ENCODE peak calls at places on chromosomes 13 and 19, in five cellular contexts. One of them, this sample, is unnamed.

GRCh38 chr19:4234142-4234861 is 5.0 kb downstream of the EBI3 start:
- DNase-seq in AG10803: no peak
- DNase-seq in activated CD4-positive, CD25-positive, alpha-beta regulatory T cell treated with anti-CD3 and anti-CD28 coated beads, Interleukin-2, amount 50 U/mL, for 16 hours: no peak
- DNase-seq in IMR-90: no peak
- DNase-seq in stimulated activated naive CD4-positive, alpha-beta T cell treated with Interleukin-2 at 50 U/mL for 16 hours: no peak
- DNase-seq in this sample: no peak

GRCh38 chr19:39563408-39563807 is 23.4 kb upstream of the EID2 start:
- DNase-seq in AG10803: no peak
- DNase-seq in activated CD4-positive, CD25-positive, alpha-beta regulatory T cell treated with anti-CD3 and anti-CD28 coated beads, Interleukin-2, amount 50 U/mL, for 16 hours: no peak
- DNase-seq in IMR-90: peak; percentile 18
- DNase-seq in stimulated activated naive CD4-positive, alpha-beta T cell treated with Interleukin-2 at 50 U/mL for 16 hours: no peak
- DNase-seq in this sample: peak; percentile 39

GRCh38 chr19:55032170-55032569 is 5.9 kb downstream of the GP6 start:
- DNase-seq in AG10803: no peak
- DNase-seq in activated CD4-positive, CD25-positive, alpha-beta regulatory T cell treated with anti-CD3 and anti-CD28 coated beads, Interleukin-2, amount 50 U/mL, for 16 hours: no peak
- DNase-seq in IMR-90: no peak
- DNase-seq in stimulated activated naive CD4-positive, alpha-beta T cell treated with Interleukin-2 at 50 U/mL for 16 hours: no peak
- DNase-seq in this sample: no peak

GRCh38 chr13:97549201-97549600 is 115.2 kb downstream of the RAP2A start:
- DNase-seq in AG10803: no peak
- DNase-seq in activated CD4-positive, CD25-positive, alpha-beta regulatory T cell treated with anti-CD3 and anti-CD28 coated beads, Interleukin-2, amount 50 U/mL, for 16 hours: no peak
- DNase-seq in IMR-90: no peak
- DNase-seq in stimulated activated naive CD4-positive, alpha-beta T cell treated with Interleukin-2 at 50 U/mL for 16 hours: no peak
- DNase-seq in this sample: no peak

GRCh38 chr13:33263484-33263883 is 22.1 kb downstream of the STARD13 start:
- DNase-seq in AG10803: no peak
- DNase-seq in activated CD4-positive, CD25-positive, alpha-beta regulatory T cell treated with anti-CD3 and anti-CD28 coated beads, Interleukin-2, amount 50 U/mL, for 16 hours: no peak
- DNase-seq in IMR-90: no peak
- DNase-seq in stimulated activated naive CD4-positive, alpha-beta T cell treated with Interleukin-2 at 50 U/mL for 16 hours: no peak
- DNase-seq in this sample: no peak

GRCh38 chr13:26499209-26499601 is 58.3 kb upstream of the WASF3 start:
- DNase-seq in AG10803: no peak
- DNase-seq in activated CD4-positive, CD25-positive, alpha-beta regulatory T cell treated with anti-CD3 and anti-CD28 coated beads, Interleukin-2, amount 50 U/mL, for 16 hours: no peak
- DNase-seq in IMR-90: no peak
- DNase-seq in stimulated activated naive CD4-positive, alpha-beta T cell treated with Interleukin-2 at 50 U/mL for 16 hours: no peak
- DNase-seq in this sample: no peak

GRCh38 chr19:53908106-53908932 is 759 bp upstream of the CACNG7 start:
- DNase-seq in AG10803: peak; percentile 24
- DNase-seq in activated CD4-positive, CD25-positive, alpha-beta regulatory T cell treated with anti-CD3 and anti-CD28 coated beads, Interleukin-2, amount 50 U/mL, for 16 hours: no peak
- DNase-seq in IMR-90: peak; percentile 40
- DNase-seq in stimulated activated naive CD4-positive, alpha-beta T cell treated with Interleukin-2 at 50 U/mL for 16 hours: peak; percentile 17
- DNase-seq in this sample: peak; percentile 51

GRCh38 chr13:40336228-40337221 is 329.9 kb downstream of the FOXO1 start:
- DNase-seq in AG10803: no peak
- DNase-seq in activated CD4-positive, CD25-positive, alpha-beta regulatory T cell treated with anti-CD3 and anti-CD28 coated beads, Interleukin-2, amount 50 U/mL, for 16 hours: no peak
- DNase-seq in IMR-90: no peak
- DNase-seq in stimulated activated naive CD4-positive, alpha-beta T cell treated with Interleukin-2 at 50 U/mL for 16 hours: no peak
- DNase-seq in this sample: no peak

GRCh38 chr13:85230754-85231153 is 568.5 kb downstream of the SLITRK6 start:
- DNase-seq in AG10803: no peak
- DNase-seq in activated CD4-positive, CD25-positive, alpha-beta regulatory T cell treated with anti-CD3 and anti-CD28 coated beads, Interleukin-2, amount 50 U/mL, for 16 hours: no peak
- DNase-seq in IMR-90: peak; percentile 72
- DNase-seq in stimulated activated naive CD4-positive, alpha-beta T cell treated with Interleukin-2 at 50 U/mL for 16 hours: no peak
- DNase-seq in this sample: no peak

GRCh38 chr13:36242761-36243160 is 28.4 kb upstream of the SOHLH2 start:
- DNase-seq in AG10803: no peak
- DNase-seq in activated CD4-positive, CD25-positive, alpha-beta regulatory T cell treated with anti-CD3 and anti-CD28 coated beads, Interleukin-2, amount 50 U/mL, for 16 hours: no peak
- DNase-seq in IMR-90: no peak
- DNase-seq in stimulated activated naive CD4-positive, alpha-beta T cell treated with Interleukin-2 at 50 U/mL for 16 hours: no peak
- DNase-seq in this sample: no peak

GRCh38 chr19:41426952-41427646 is at the start of gene B3GNT8:
- DNase-seq in AG10803: peak; percentile 69
- DNase-seq in activated CD4-positive, CD25-positive, alpha-beta regulatory T cell treated with anti-CD3 and anti-CD28 coated beads, Interleukin-2, amount 50 U/mL, for 16 hours: no peak
- DNase-seq in IMR-90: peak; percentile 34
- DNase-seq in stimulated activated naive CD4-positive, alpha-beta T cell treated with Interleukin-2 at 50 U/mL for 16 hours: peak; percentile 26
- DNase-seq in this sample: peak; percentile 64

GRCh38 chr13:53298426-53298825 is 269.8 kb downstream of the OLFM4 start:
- DNase-seq in AG10803: no peak
- DNase-seq in activated CD4-positive, CD25-positive, alpha-beta regulatory T cell treated with anti-CD3 and anti-CD28 coated beads, Interleukin-2, amount 50 U/mL, for 16 hours: no peak
- DNase-seq in IMR-90: no peak
- DNase-seq in stimulated activated naive CD4-positive, alpha-beta T cell treated with Interleukin-2 at 50 U/mL for 16 hours: no peak
- DNase-seq in this sample: no peak